ENCODE peak calls at places on chromosomes 6 and 20, in eight cellular contexts. J is Panc1; R is CD8-positive, alpha-beta T cell; Z is PC-9; C is cardiac muscle cell; V is GM23338; E is heart right ventricle; Y is heart left ventricle. P is an unnamed sample.

GRCh38 chr6:162711376-162711775 is 16.2 kb downstream of the PRKN start:
- DNase-seq in J (no peak), R (no peak), Z (no peak), C (no peak), V (no peak), E (no peak), Y (no peak), P (no peak)

GRCh38 chr6:169231790-169232506 is 21.7 kb downstream of the THBS2 start:
- DNase-seq in J (no peak), R (no peak), Z (no peak), C (no peak), V (no peak), E (no peak), Y (no peak), P (no peak)

GRCh38 chr6:104462811-104463599 is 396.7 kb downstream of the HACE1 start:
- DNase-seq in J (no peak), R (no peak), Z (no peak), C (peak), V (no peak), E (no peak), Y (no peak), P (no peak)

GRCh38 chr6:165519316-165519715 is 143.7 kb downstream of the PDE10A start:
- DNase-seq in J (no peak), R (no peak), Z (no peak), C (no peak), V (no peak), E (no peak), Y (no peak), P (no peak)

GRCh38 chr20:41072099-41072798 is 43.6 kb downstream of the TOP1 start:
- DNase-seq in J (no peak), R (no peak), Z (peak), C (peak), V (no peak), E (no peak), Y (peak), P (peak)

GRCh38 chr6:104685871-104686549 is 173.7 kb downstream of the HACE1 start:
- DNase-seq in J (no peak), R (no peak), Z (no peak), C (no peak), V (no peak), E (no peak), Y (no peak), P (no peak)

GRCh38 chr6:46246727-46247126 is 75.9 kb upstream of the ENPP5 start:
- DNase-seq in J (no peak), R (no peak), Z (no peak), C (no peak), V (no peak), E (no peak), Y (no peak), P (no peak)

GRCh38 chr6:100622907-100623692 is 158.4 kb upstream of the SIM1 start:
- DNase-seq in J (no peak), R (no peak), Z (no peak), C (peak), V (no peak), E (no peak), Y (no peak), P (no peak)

GRCh38 chr20:34621383-34622367 is 55.2 kb downstream of the PIGU start:
- DNase-seq in J (no peak), R (no peak), Z (peak), C (peak), V (no peak), E (no peak), Y (no peak), P (no peak)

GRCh38 chr20:63830821-63831593 is at the start of gene ZBTB46:
- DNase-seq in J (no peak), R (no peak), Z (peak), C (peak), V (peak), E (peak), Y (peak), P (peak)

GRCh38 chr6:105832358-105832757 is 253.8 kb upstream of the PRDM1 start:
- DNase-seq in J (no peak), R (no peak), Z (no peak), C (no peak), V (no peak), E (no peak), Y (no peak), P (no peak)

GRCh38 chr6:31272856-31273626 is 1.1 kb upstream of the HLA-C start:
- DNase-seq in J (no peak), R (no peak), Z (no peak), C (no peak), V (peak), E (no peak), Y (no peak), P (no peak)

GRCh38 chr6:158027590-158028285 is 46.1 kb downstream of the SYNJ2 start:
- DNase-seq in J (no peak), R (no peak), Z (no peak), C (no peak), V (no peak), E (no peak), Y (no peak), P (no peak)

GRCh38 chr6:156107514-156108150 is 652.0 kb upstream of the NOX3 start:
- DNase-seq in J (no peak), R (no peak), Z (no peak), C (no peak), V (no peak), E (no peak), Y (no peak), P (no peak)

GRCh38 chr6:34272022-34272926 is 23.5 kb upstream of the SMIM29 start:
- DNase-seq in J (no peak), R (no peak), Z (no peak), C (no peak), V (peak), E (peak), Y (peak), P (no peak)

GRCh38 chr6:34194770-34195169 is 41.9 kb upstream of the HMGA1 start:
- DNase-seq in J (no peak), R (no peak), Z (no peak), C (no peak), V (peak), E (no peak), Y (no peak), P (no peak)

DNA sequence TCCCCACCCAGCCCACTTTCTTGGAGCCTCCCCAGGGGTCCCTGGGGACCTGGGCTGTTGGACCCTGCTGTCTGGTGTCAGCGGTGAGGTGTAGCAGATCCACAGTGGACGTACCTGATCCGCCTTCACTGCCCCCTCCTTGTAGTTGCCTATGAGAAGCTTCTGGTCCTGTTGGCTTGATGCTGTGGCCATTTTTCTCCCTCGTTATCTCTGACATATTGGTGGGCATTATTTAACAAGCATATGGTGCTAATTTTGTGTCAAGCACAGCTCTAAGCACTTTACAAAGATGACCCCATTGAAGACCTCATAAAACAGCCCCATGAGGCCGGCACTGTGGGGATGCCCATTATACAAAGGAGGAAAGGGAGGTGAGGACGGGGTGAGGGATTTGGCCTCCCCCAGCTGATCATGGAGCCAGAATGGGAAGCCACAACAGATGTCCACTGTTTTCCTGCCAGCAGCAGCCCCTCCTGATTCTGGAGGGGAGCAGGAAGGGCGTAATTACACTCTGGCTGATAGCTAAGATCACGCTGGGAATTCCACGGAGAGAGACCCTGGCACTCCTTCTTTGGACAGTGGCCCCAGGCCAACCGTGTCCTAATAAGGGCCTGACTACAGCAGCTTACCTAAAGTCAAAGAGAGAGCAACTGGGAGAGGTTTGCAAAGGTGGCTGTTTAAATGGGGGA is 628.3 kb downstream of the CDH26 start:
- DNase-seq in J (no peak), R (no peak), Z (no peak), C (no peak), V (no peak), E (peak), Y (peak), P (no peak)
- TF ChIP-seq CTCF in J (no peak), R (no peak), Z (no peak), C (no peak), V (no peak), E (no peak), Y (no peak), P (no peak)

GRCh38 chr6:56538851-56539250 is 103.8 kb downstream of the DST start:
- DNase-seq in J (no peak), R (no peak), Z (no peak), C (no peak), V (no peak), E (no peak), Y (no peak), P (no peak)
- H3K27ac ChIP-seq in J (no peak), R (no peak), Z (no peak), C (no peak), V (no peak), E (peak), Y (peak), P (peak)

DNA sequence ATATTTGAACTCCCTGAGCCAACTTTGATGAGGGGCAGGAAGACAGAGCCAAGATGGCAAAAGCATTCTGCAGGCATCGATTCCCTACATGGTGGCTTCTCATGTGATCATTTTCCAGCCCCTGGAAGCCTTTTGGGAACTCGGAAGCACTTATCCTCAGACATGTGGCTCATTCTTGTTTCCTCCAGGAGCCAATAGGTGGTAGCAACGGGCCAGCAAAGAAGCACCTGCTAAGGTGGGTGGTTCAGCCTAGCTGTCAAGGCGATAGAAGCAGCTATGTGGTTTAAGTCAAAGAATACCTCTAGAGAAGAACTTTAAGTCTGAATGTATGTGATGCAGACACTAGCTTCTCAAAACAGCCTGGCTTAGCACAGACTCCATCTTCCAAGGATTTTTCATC is 64.9 kb upstream of the PAX1 start:
- DNase-seq in J (no peak), R (no peak), Z (peak), C (no peak), V (peak), E (no peak), Y (no peak), P (no peak)
- TF ChIP-seq CTCF in J (peak), R (no peak), Z (peak), C (no peak), V (peak), E (no peak), Y (peak), P (no peak)

DNA sequence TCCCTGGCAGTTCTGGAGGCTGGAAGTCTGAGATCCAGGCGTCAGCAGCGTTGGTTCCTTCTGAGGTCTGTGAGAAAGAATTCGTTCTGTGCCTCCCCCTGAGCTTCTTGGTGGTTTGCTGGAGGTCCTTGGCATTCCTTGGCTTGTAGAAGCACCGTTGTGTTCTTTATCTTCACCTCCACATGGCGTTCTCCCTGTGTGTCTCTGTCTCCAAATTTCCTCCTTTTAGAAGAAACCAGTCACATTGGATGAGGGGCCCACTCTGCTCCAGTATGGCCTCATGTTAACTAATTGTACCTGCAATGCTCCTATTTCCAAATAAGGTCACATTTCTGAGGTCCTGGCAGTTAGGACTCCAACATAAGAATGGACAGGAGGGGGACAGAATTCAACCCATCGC is 73.0 kb upstream of the BACH2 start:
- DNase-seq in J (no peak), R (no peak), Z (no peak), C (peak), V (no peak), E (no peak), Y (no peak), P (no peak)
- H3K27ac ChIP-seq in J (peak), R (no peak), Z (peak), C (no peak), V (peak), E (peak), Y (no peak), P (no peak)

GRCh38 chr6:23334360-23334759 is 765.0 kb downstream of the HDGFL1 start:
- DNase-seq in J (no peak), R (no peak), Z (no peak), C (no peak), V (no peak), E (no peak), Y (no peak), P (no peak)

GRCh38 chr6:23335894-23336293 is 766.5 kb downstream of the HDGFL1 start:
- DNase-seq in J (no peak), R (no peak), Z (no peak), C (no peak), V (no peak), E (no peak), Y (no peak), P (no peak)

GRCh38 chr6:23329091-23329490 is 759.7 kb downstream of the HDGFL1 start:
- DNase-seq in J (no peak), R (no peak), Z (no peak), C (no peak), V (no peak), E (no peak), Y (no peak), P (no peak)

GRCh38 chr6:23325065-23325464 is 755.7 kb downstream of the HDGFL1 start:
- DNase-seq in J (no peak), R (no peak), Z (no peak), C (no peak), V (no peak), E (no peak), Y (no peak), P (no peak)

GRCh38 chr6:23330632-23331031 is 761.3 kb downstream of the HDGFL1 start:
- DNase-seq in J (no peak), R (no peak), Z (no peak), C (no peak), V (no peak), E (no peak), Y (no peak), P (no peak)
- TF ChIP-seq CTCF in J (no peak), R (no peak), Z (no peak), C (no peak), V (no peak), E (no peak), Y (no peak), P (no peak)

GRCh38 chr6:111603648-111604047 is 2.0 kb downstream of the TRAF3IP2 start:
- DNase-seq in J (no peak), R (no peak), Z (no peak), C (no peak), V (no peak), E (no peak), Y (no peak), P (no peak)

GRCh38 chr6:111600588-111601440 is 4.9 kb downstream of the TRAF3IP2 start:
- DNase-seq in J (no peak), R (no peak), Z (no peak), C (no peak), V (no peak), E (no peak), Y (no peak), P (peak)

GRCh38 chr6:111602481-111603404 is 2.9 kb downstream of the TRAF3IP2 start:
- DNase-seq in J (no peak), R (no peak), Z (no peak), C (peak), V (no peak), E (peak), Y (peak), P (peak)

GRCh38 chr6:111600154-111600553 is 5.5 kb downstream of the TRAF3IP2 start:
- DNase-seq in J (no peak), R (no peak), Z (no peak), C (no peak), V (no peak), E (no peak), Y (no peak), P (no peak)

GRCh38 chr6:111601875-111602274 is 3.8 kb downstream of the TRAF3IP2 start:
- DNase-seq in J (no peak), R (no peak), Z (no peak), C (peak), V (no peak), E (no peak), Y (no peak), P (peak)
- H3K27ac ChIP-seq in J (peak), R (no peak), Z (no peak), C (peak), V (no peak), E (peak), Y (peak), P (peak)

DNA sequence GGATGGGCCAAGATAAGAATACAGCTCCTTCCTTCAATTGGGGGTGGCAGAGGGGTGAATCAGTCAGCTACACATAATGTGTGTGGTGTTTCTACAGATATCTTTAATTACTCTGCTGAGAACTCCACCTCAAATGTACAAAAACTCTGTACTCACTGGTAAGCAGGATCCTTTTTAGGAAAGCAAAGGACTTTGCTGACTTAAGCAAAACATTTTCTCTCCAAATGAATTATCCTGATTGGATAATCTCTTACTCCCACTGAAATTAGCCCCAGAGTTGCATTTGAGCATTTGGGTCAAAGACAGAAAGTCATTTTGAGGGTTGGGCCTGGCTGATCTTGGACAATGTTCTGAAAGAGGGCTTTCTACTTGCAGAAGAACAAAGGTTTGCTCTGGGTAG is 13.4 kb downstream of the HLA-G start:
- DNase-seq in J (no peak), R (no peak), Z (no peak), C (no peak), V (no peak), E (no peak), Y (no peak), P (no peak)
- TF ChIP-seq CTCF in J (no peak), R (no peak), Z (no peak), C (no peak), V (no peak), E (no peak), Y (no peak), P (no peak)

DNA sequence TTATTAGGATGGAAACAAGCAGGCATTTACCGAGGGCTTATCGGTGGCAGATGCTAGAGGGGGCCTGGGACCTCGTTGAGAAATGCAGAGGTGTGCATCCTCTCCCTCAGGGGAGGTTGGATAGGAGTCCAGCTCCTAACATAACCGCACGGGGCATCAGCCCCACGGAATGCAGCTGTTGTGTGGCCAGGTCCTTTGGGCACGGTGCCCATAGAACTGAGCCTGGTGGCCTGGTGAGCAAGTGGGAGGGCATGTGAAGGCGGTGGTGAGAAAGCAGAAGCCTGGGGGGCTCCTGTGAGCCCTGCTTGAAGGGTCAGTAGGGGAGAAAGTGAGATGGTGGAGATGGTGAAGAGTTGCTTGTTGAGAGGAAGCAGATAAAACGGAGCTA is 143.7 kb downstream of the CDH26 start:
- DNase-seq in J (no peak), R (no peak), Z (no peak), C (no peak), V (no peak), E (no peak), Y (no peak), P (no peak)
- H3K27ac ChIP-seq in J (no peak), R (no peak), Z (no peak), C (no peak), V (no peak), E (no peak), Y (no peak), P (no peak)

GRCh38 chr6:117267766-117268534 is 2.6 kb downstream of the VGLL2 start:
- DNase-seq in J (no peak), R (no peak), Z (no peak), C (no peak), V (peak), E (no peak), Y (no peak), P (no peak)
- TF ChIP-seq CTCF in J (peak), R (no peak), Z (no peak), C (no peak), V (peak), E (no peak), Y (no peak), P (no peak)

DNA sequence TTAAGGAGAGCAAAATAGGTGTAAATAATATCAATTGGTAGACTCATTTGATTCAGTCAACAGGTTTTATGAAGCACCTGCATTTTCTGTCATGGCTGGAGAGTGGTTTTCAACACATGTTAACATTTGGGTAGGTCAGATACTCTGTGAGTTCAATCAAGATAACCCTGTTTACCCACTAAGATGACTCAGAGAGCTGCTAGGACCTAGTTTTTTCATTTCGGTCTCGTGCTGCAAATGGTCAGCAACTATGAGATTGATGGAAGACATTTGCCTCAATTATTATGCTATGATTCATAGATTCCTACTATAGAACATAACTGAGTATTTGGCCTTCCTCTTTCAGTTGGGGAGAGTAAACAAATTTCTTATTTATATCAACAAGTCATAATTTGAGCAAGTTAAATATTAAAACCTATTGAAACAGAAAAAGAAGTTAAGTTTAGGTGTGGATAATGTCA is 391.4 kb upstream of the CITED2 start:
- DNase-seq in J (peak), R (no peak), Z (peak), C (peak), V (no peak), E (no peak), Y (no peak), P (no peak)
- H3K27ac ChIP-seq in J (peak), R (no peak), Z (peak), C (peak), V (no peak), E (peak), Y (no peak), P (no peak)